ENCODE peak calls at places on chromosomes 7 and 10, in nine cellular contexts. One of them, this sample, is unnamed.

GRCh38 chr10:98418596-98419265 is 3.7 kb upstream of the PYROXD2 start:
- DNase-seq in gastrocnemius medialis: no peak
- DNase-seq in testis: no peak
- DNase-seq in CD8-positive, alpha-beta T cell: no peak
- DNase-seq in lower lobe of right lung: no peak
- DNase-seq in fibroblast of villous mesenchyme: no peak
- DNase-seq in ovary: no peak
- DNase-seq in body of pancreas: no peak
- DNase-seq in cardiac fibroblast: no peak
- DNase-seq in this sample: no peak

GRCh38 chr7:30778246-30779025 is 7.2 kb downstream of the MINDY4 start:
- DNase-seq in gastrocnemius medialis: peak
- DNase-seq in testis: no peak
- DNase-seq in CD8-positive, alpha-beta T cell: no peak
- DNase-seq in lower lobe of right lung: no peak
- DNase-seq in fibroblast of villous mesenchyme: peak
- DNase-seq in ovary: no peak
- DNase-seq in body of pancreas: no peak
- DNase-seq in cardiac fibroblast: peak
- DNase-seq in this sample: peak

GRCh38 chr7:69359003-69359555 is 239.2 kb upstream of the AUTS2 start:
- DNase-seq in gastrocnemius medialis: no peak
- DNase-seq in testis: no peak
- DNase-seq in CD8-positive, alpha-beta T cell: no peak
- DNase-seq in lower lobe of right lung: no peak
- DNase-seq in fibroblast of villous mesenchyme: no peak
- DNase-seq in ovary: no peak
- DNase-seq in body of pancreas: no peak
- DNase-seq in cardiac fibroblast: no peak
- DNase-seq in this sample: peak

GRCh38 chr7:87215051-87215450 is 4.5 kb downstream of the TMEM243 start:
- DNase-seq in gastrocnemius medialis: no peak
- DNase-seq in testis: no peak
- DNase-seq in CD8-positive, alpha-beta T cell: no peak
- DNase-seq in lower lobe of right lung: no peak
- DNase-seq in fibroblast of villous mesenchyme: no peak
- DNase-seq in ovary: no peak
- DNase-seq in body of pancreas: no peak
- DNase-seq in cardiac fibroblast: no peak
- DNase-seq in this sample: no peak

GRCh38 chr10:121159670-121160069 is 308.5 kb downstream of the WDR11 start:
- DNase-seq in gastrocnemius medialis: no peak
- DNase-seq in testis: no peak
- DNase-seq in CD8-positive, alpha-beta T cell: no peak
- DNase-seq in lower lobe of right lung: no peak
- DNase-seq in fibroblast of villous mesenchyme: no peak
- DNase-seq in ovary: no peak
- DNase-seq in body of pancreas: no peak
- DNase-seq in cardiac fibroblast: no peak
- DNase-seq in this sample: no peak

GRCh38 chr10:69073025-69073424 is 14.9 kb upstream of the SRGN start:
- DNase-seq in gastrocnemius medialis: no peak
- DNase-seq in testis: no peak
- DNase-seq in CD8-positive, alpha-beta T cell: no peak
- DNase-seq in lower lobe of right lung: no peak
- DNase-seq in fibroblast of villous mesenchyme: no peak
- DNase-seq in ovary: no peak
- DNase-seq in body of pancreas: no peak
- DNase-seq in cardiac fibroblast: no peak
- DNase-seq in this sample: no peak

GRCh38 chr7:133602291-133602690 is 349.4 kb downstream of the EXOC4 start:
- DNase-seq in gastrocnemius medialis: no peak
- DNase-seq in testis: no peak
- DNase-seq in CD8-positive, alpha-beta T cell: no peak
- DNase-seq in lower lobe of right lung: no peak
- DNase-seq in fibroblast of villous mesenchyme: no peak
- DNase-seq in ovary: no peak
- DNase-seq in body of pancreas: peak
- DNase-seq in cardiac fibroblast: peak
- DNase-seq in this sample: peak

GRCh38 chr10:117429644-117430043 is 54.4 kb upstream of the PDZD8 start:
- DNase-seq in gastrocnemius medialis: no peak
- DNase-seq in testis: no peak
- DNase-seq in CD8-positive, alpha-beta T cell: no peak
- DNase-seq in lower lobe of right lung: no peak
- DNase-seq in fibroblast of villous mesenchyme: no peak
- DNase-seq in ovary: no peak
- DNase-seq in body of pancreas: no peak
- DNase-seq in cardiac fibroblast: no peak
- DNase-seq in this sample: no peak

GRCh38 chr7:106504620-106505019 is 156.3 kb downstream of the CCDC71L start:
- DNase-seq in gastrocnemius medialis: no peak
- DNase-seq in testis: no peak
- DNase-seq in CD8-positive, alpha-beta T cell: no peak
- DNase-seq in lower lobe of right lung: no peak
- DNase-seq in fibroblast of villous mesenchyme: no peak
- DNase-seq in ovary: no peak
- DNase-seq in body of pancreas: no peak
- DNase-seq in cardiac fibroblast: peak
- DNase-seq in this sample: peak

GRCh38 chr7:7921830-7922229 is 46.8 kb upstream of the GLCCI1 start:
- DNase-seq in gastrocnemius medialis: no peak
- DNase-seq in testis: no peak
- DNase-seq in CD8-positive, alpha-beta T cell: no peak
- DNase-seq in lower lobe of right lung: no peak
- DNase-seq in fibroblast of villous mesenchyme: no peak
- DNase-seq in ovary: no peak
- DNase-seq in body of pancreas: no peak
- DNase-seq in cardiac fibroblast: no peak
- DNase-seq in this sample: no peak

GRCh38 chr10:100670828-100671479 is 74.4 kb upstream of the PAX2 start:
- DNase-seq in gastrocnemius medialis: no peak
- DNase-seq in testis: peak
- DNase-seq in CD8-positive, alpha-beta T cell: peak
- DNase-seq in lower lobe of right lung: peak
- DNase-seq in fibroblast of villous mesenchyme: no peak
- DNase-seq in ovary: no peak
- DNase-seq in body of pancreas: peak
- DNase-seq in cardiac fibroblast: no peak
- DNase-seq in this sample: no peak

GRCh38 chr7:30729642-30730041 is 22.3 kb upstream of the INMT start:
- DNase-seq in gastrocnemius medialis: no peak
- DNase-seq in testis: no peak
- DNase-seq in CD8-positive, alpha-beta T cell: no peak
- DNase-seq in lower lobe of right lung: no peak
- DNase-seq in fibroblast of villous mesenchyme: no peak
- DNase-seq in ovary: no peak
- DNase-seq in body of pancreas: no peak
- DNase-seq in cardiac fibroblast: no peak
- DNase-seq in this sample: no peak

GRCh38 chr10:29735628-29736324 is 101.0 kb upstream of the SVIL start:
- DNase-seq in gastrocnemius medialis: peak
- DNase-seq in testis: peak
- DNase-seq in CD8-positive, alpha-beta T cell: peak
- DNase-seq in lower lobe of right lung: peak
- DNase-seq in fibroblast of villous mesenchyme: peak
- DNase-seq in ovary: peak
- DNase-seq in body of pancreas: peak
- DNase-seq in cardiac fibroblast: peak
- DNase-seq in this sample: peak

GRCh38 chr7:30702200-30702599 is 19.9 kb upstream of the CRHR2 start:
- DNase-seq in gastrocnemius medialis: no peak
- DNase-seq in testis: no peak
- DNase-seq in CD8-positive, alpha-beta T cell: no peak
- DNase-seq in lower lobe of right lung: no peak
- DNase-seq in fibroblast of villous mesenchyme: no peak
- DNase-seq in ovary: no peak
- DNase-seq in body of pancreas: no peak
- DNase-seq in cardiac fibroblast: no peak
- DNase-seq in this sample: peak

GRCh38 chr10:113907166-113907565 is 52.7 kb downstream of the NHLRC2 start:
- DNase-seq in gastrocnemius medialis: no peak
- DNase-seq in testis: no peak
- DNase-seq in CD8-positive, alpha-beta T cell: no peak
- DNase-seq in lower lobe of right lung: no peak
- DNase-seq in fibroblast of villous mesenchyme: peak
- DNase-seq in ovary: no peak
- DNase-seq in body of pancreas: no peak
- DNase-seq in cardiac fibroblast: peak
- DNase-seq in this sample: peak

GRCh38 chr7:93574269-93574645 is 267 bp downstream of the CALCR start:
- DNase-seq in gastrocnemius medialis: no peak
- DNase-seq in testis: no peak
- DNase-seq in CD8-positive, alpha-beta T cell: no peak
- DNase-seq in lower lobe of right lung: peak
- DNase-seq in fibroblast of villous mesenchyme: no peak
- DNase-seq in ovary: no peak
- DNase-seq in body of pancreas: no peak
- DNase-seq in cardiac fibroblast: no peak
- DNase-seq in this sample: no peak

GRCh38 chr10:113732966-113733365 is 18.5 kb upstream of the PLEKHS1 start:
- DNase-seq in gastrocnemius medialis: no peak
- DNase-seq in testis: no peak
- DNase-seq in CD8-positive, alpha-beta T cell: no peak
- DNase-seq in lower lobe of right lung: no peak
- DNase-seq in fibroblast of villous mesenchyme: no peak
- DNase-seq in ovary: no peak
- DNase-seq in body of pancreas: no peak
- DNase-seq in cardiac fibroblast: peak
- DNase-seq in this sample: peak

GRCh38 chr10:102657984-102658724 is 13.9 kb downstream of the TRIM8 start:
- DNase-seq in gastrocnemius medialis: no peak
- DNase-seq in testis: no peak
- DNase-seq in CD8-positive, alpha-beta T cell: no peak
- DNase-seq in lower lobe of right lung: peak
- DNase-seq in fibroblast of villous mesenchyme: no peak
- DNase-seq in ovary: peak
- DNase-seq in body of pancreas: peak
- DNase-seq in cardiac fibroblast: peak
- DNase-seq in this sample: peak

GRCh38 chr10:121380211-121380610 is 218.0 kb downstream of the FGFR2 start:
- DNase-seq in gastrocnemius medialis: no peak
- DNase-seq in testis: no peak
- DNase-seq in CD8-positive, alpha-beta T cell: no peak
- DNase-seq in lower lobe of right lung: no peak
- DNase-seq in fibroblast of villous mesenchyme: no peak
- DNase-seq in ovary: no peak
- DNase-seq in body of pancreas: no peak
- DNase-seq in cardiac fibroblast: no peak
- DNase-seq in this sample: no peak

GRCh38 chr7:121505021-121505420 is 108.9 kb upstream of the FAM3C start:
- DNase-seq in gastrocnemius medialis: no peak
- DNase-seq in testis: no peak
- DNase-seq in CD8-positive, alpha-beta T cell: no peak
- DNase-seq in lower lobe of right lung: no peak
- DNase-seq in fibroblast of villous mesenchyme: peak
- DNase-seq in ovary: no peak
- DNase-seq in body of pancreas: no peak
- DNase-seq in cardiac fibroblast: peak
- DNase-seq in this sample: peak

GRCh38 chr7:103851357-103851756 is 138.1 kb downstream of the RELN start:
- DNase-seq in gastrocnemius medialis: no peak
- DNase-seq in testis: no peak
- DNase-seq in CD8-positive, alpha-beta T cell: no peak
- DNase-seq in lower lobe of right lung: no peak
- DNase-seq in fibroblast of villous mesenchyme: peak
- DNase-seq in ovary: no peak
- DNase-seq in body of pancreas: no peak
- DNase-seq in cardiac fibroblast: peak
- DNase-seq in this sample: peak

GRCh38 chr10:110420401-110421193 is 77.1 kb upstream of the DUSP5 start:
- DNase-seq in gastrocnemius medialis: no peak
- DNase-seq in testis: peak
- DNase-seq in CD8-positive, alpha-beta T cell: no peak
- DNase-seq in lower lobe of right lung: peak
- DNase-seq in fibroblast of villous mesenchyme: peak
- DNase-seq in ovary: no peak
- DNase-seq in body of pancreas: peak
- DNase-seq in cardiac fibroblast: peak
- DNase-seq in this sample: peak

GRCh38 chr10:11609492-11610093 is 1.9 kb downstream of the USP6NL start:
- DNase-seq in gastrocnemius medialis: no peak
- DNase-seq in testis: no peak
- DNase-seq in CD8-positive, alpha-beta T cell: no peak
- DNase-seq in lower lobe of right lung: no peak
- DNase-seq in fibroblast of villous mesenchyme: no peak
- DNase-seq in ovary: no peak
- DNase-seq in body of pancreas: no peak
- DNase-seq in cardiac fibroblast: no peak
- DNase-seq in this sample: no peak
- H3K4me3 ChIP-seq in gastrocnemius medialis: no peak
- H3K4me3 ChIP-seq in testis: no peak
- H3K4me3 ChIP-seq in CD8-positive, alpha-beta T cell: no peak
- H3K4me3 ChIP-seq in lower lobe of right lung: peak
- H3K4me3 ChIP-seq in fibroblast of villous mesenchyme: peak
- H3K4me3 ChIP-seq in ovary: no peak
- H3K4me3 ChIP-seq in body of pancreas: no peak
- H3K4me3 ChIP-seq in cardiac fibroblast: no peak
- H3K4me3 ChIP-seq in this sample: no peak

DNA sequence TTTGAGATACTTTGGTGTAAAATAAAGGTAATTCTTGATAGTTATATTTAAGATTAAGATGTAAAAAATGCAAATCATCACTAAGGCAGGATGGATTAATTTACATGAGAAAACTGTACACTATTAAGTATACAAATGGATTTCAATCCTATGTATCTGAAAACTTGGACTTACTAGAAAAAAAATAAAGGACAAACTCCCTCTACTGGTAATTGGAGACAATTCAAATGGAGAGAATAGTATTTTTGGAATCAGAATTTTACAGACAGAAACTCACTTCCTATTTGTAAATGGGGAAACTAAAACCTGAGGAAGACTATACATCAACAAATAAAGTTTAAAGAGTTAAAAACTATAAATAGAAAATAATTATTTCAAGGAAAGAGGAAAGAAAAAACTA is 62.6 kb downstream of the CUL2 start:
- DNase-seq in gastrocnemius medialis: no peak
- DNase-seq in testis: no peak
- DNase-seq in CD8-positive, alpha-beta T cell: no peak
- DNase-seq in lower lobe of right lung: no peak
- DNase-seq in fibroblast of villous mesenchyme: peak
- DNase-seq in ovary: no peak
- DNase-seq in body of pancreas: no peak
- DNase-seq in cardiac fibroblast: peak
- DNase-seq in this sample: peak
- TF ChIP-seq CTCF in gastrocnemius medialis: no peak
- TF ChIP-seq CTCF in testis: peak
- TF ChIP-seq CTCF in CD8-positive, alpha-beta T cell: no peak
- TF ChIP-seq CTCF in lower lobe of right lung: peak
- TF ChIP-seq CTCF in fibroblast of villous mesenchyme: peak
- TF ChIP-seq CTCF in ovary: no peak
- TF ChIP-seq CTCF in body of pancreas: peak
- TF ChIP-seq CTCF in cardiac fibroblast: peak
- TF ChIP-seq CTCF in this sample: peak

GRCh38 chr7:17368856-17369520 is 70.5 kb downstream of the AHR start:
- DNase-seq in gastrocnemius medialis: no peak
- DNase-seq in testis: no peak
- DNase-seq in CD8-positive, alpha-beta T cell: no peak
- DNase-seq in lower lobe of right lung: no peak
- DNase-seq in fibroblast of villous mesenchyme: no peak
- DNase-seq in ovary: peak
- DNase-seq in body of pancreas: no peak
- DNase-seq in cardiac fibroblast: peak
- DNase-seq in this sample: peak
- H3K4me3 ChIP-seq in gastrocnemius medialis: no peak
- H3K4me3 ChIP-seq in testis: no peak
- H3K4me3 ChIP-seq in CD8-positive, alpha-beta T cell: no peak
- H3K4me3 ChIP-seq in lower lobe of right lung: no peak
- H3K4me3 ChIP-seq in fibroblast of villous mesenchyme: no peak
- H3K4me3 ChIP-seq in ovary: no peak
- H3K4me3 ChIP-seq in body of pancreas: no peak
- H3K4me3 ChIP-seq in cardiac fibroblast: no peak
- H3K4me3 ChIP-seq in this sample: no peak

GRCh38 chr7:149838992-149839408 is 825 bp downstream of the ZNF862 start:
- DNase-seq in gastrocnemius medialis: no peak
- DNase-seq in testis: peak
- DNase-seq in CD8-positive, alpha-beta T cell: no peak
- DNase-seq in lower lobe of right lung: no peak
- DNase-seq in fibroblast of villous mesenchyme: no peak
- DNase-seq in ovary: no peak
- DNase-seq in body of pancreas: no peak
- DNase-seq in cardiac fibroblast: peak
- DNase-seq in this sample: peak
- TF ChIP-seq CTCF in gastrocnemius medialis: no peak
- TF ChIP-seq CTCF in testis: no peak
- TF ChIP-seq CTCF in CD8-positive, alpha-beta T cell: no peak
- TF ChIP-seq CTCF in lower lobe of right lung: no peak
- TF ChIP-seq CTCF in fibroblast of villous mesenchyme: no peak
- TF ChIP-seq CTCF in ovary: no peak
- TF ChIP-seq CTCF in body of pancreas: no peak
- TF ChIP-seq CTCF in cardiac fibroblast: no peak
- TF ChIP-seq CTCF in this sample: peak

This sample was measured in fibroblast of mammary gland.